ENCODE peak calls at places on chromosomes 13 and 19, in seven cellular contexts. C, E, O, J, N, Y and H are unnamed samples.

GRCh38 chr13:112642061-112642460 is 47.8 kb upstream of the ATP11A start:
- DNase-seq in N (no peak), Y (no peak), O (no peak), C (no peak), E (no peak), J (no peak), H (no peak)

GRCh38 chr19:2691951-2692350 is 10.5 kb downstream of the GNG7 start:
- DNase-seq in Y (no peak), N (no peak), J (no peak), O (no peak), C (no peak), E (no peak), H (no peak)

GRCh38 chr19:5947435-5947834 is 30.5 kb downstream of the RANBP3 start:
- DNase-seq in J (no peak), Y (no peak), E (peak; percentile 86), C (peak; percentile 94), O (peak; percentile 57), N (peak; percentile 80), H (no peak)

GRCh38 chr19:48878219-48879024 is 6.2 kb downstream of the PPP1R15A start:
- DNase-seq in O (peak; percentile 54), J (peak; percentile 69), Y (no peak), N (peak; percentile 63), E (peak; percentile 97), C (peak; percentile 61), H (no peak)

GRCh38 chr13:28002886-28003698 is 14.6 kb upstream of the URAD start:
- DNase-seq in N (no peak), C (no peak), Y (no peak), O (no peak), E (no peak), J (no peak), H (no peak)

GRCh38 chr13:57666131-57666530 is 34.6 kb downstream of the PCDH17 start:
- DNase-seq in J (no peak), N (no peak), E (no peak), C (no peak), O (no peak), Y (no peak), H (no peak)

GRCh38 chr19:40144151-40144550 is 47.1 kb upstream of the MAP3K10 start:
- DNase-seq in Y (no peak), C (no peak), O (no peak), E (no peak), J (no peak), N (no peak), H (no peak)

GRCh38 chr13:114112826-114113322 is 19.5 kb downstream of the RASA3 start:
- DNase-seq in N (no peak), Y (no peak), O (no peak), C (no peak), J (peak; percentile 22), E (no peak), H (no peak)

GRCh38 chr13:32861304-32861703 is 154.9 kb upstream of the KL start:
- DNase-seq in J (no peak), E (no peak), O (no peak), Y (no peak), C (no peak), N (no peak), H (no peak)

GRCh38 chr19:1856345-1856697 is 7.1 kb downstream of the KLF16 start:
- DNase-seq in O (no peak), N (no peak), J (no peak), E (no peak), C (no peak), Y (no peak), H (no peak)

GRCh38 chr19:49119411-49120324 is at the start of gene PPFIA3:
- DNase-seq in J (peak; percentile 55), E (peak; percentile 68), Y (no peak), N (peak; percentile 51), O (peak; percentile 38), C (peak; percentile 69), H (no peak)

GRCh38 chr13:63636231-63636993 is 2220.8 kb upstream of the PCDH20 start:
- DNase-seq in N (peak; percentile 14), C (peak; percentile 42), O (no peak), J (no peak), E (peak; percentile 0), Y (peak; percentile 2), H (no peak)

DNA sequence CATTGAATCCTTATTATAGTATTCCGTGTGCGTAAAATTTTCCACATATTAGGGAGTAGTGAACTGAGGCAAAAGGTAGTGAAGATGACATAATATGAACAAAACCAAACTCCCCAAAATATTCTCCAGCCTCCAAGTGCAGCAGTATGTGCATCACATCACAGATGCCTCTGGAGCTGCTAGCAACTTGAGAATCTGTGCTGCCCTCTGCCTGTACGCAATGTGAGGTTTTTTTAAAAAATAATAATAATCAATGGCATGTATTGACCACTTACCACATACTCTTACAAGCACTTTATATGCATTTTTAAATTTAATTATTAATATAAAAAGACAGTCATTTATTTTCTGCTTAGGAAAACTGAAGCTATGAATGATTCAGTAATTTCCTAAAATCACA is 583.0 kb upstream of the SPRY2 start:
- DNase-seq in O (no peak), E (peak; percentile 31), N (peak; percentile 62), C (peak; percentile 36), J (no peak), Y (no peak), H (no peak)
- TF ChIP-seq CTCF in O (peak; percentile 19), E (no peak), N (peak; percentile 46), C (peak; percentile 53), J (peak; percentile 42), Y (no peak), H (no peak)

GRCh38 chr19:11164879-11165406 is 9.4 kb upstream of the SPC24 start:
- DNase-seq in O (no peak), E (peak; percentile 99), N (peak; percentile 93), C (peak; percentile 23), J (no peak), Y (no peak), H (no peak)

GRCh38 chr19:11165486-11166030 is 10.0 kb upstream of the SPC24 start:
- DNase-seq in E (peak; percentile 49), J (no peak), O (no peak), N (no peak), Y (no peak), C (no peak), H (no peak)

GRCh38 chr19:11166281-11167142 is 10.9 kb upstream of the SPC24 start:
- DNase-seq in Y (no peak), E (peak; percentile 80), J (no peak), C (no peak), O (no peak), N (peak; percentile 50), H (no peak)

GRCh38 chr19:11160119-11160768 is 4.7 kb upstream of the SPC24 start:
- DNase-seq in J (no peak), C (peak; percentile 71), O (no peak), E (peak; percentile 87), Y (no peak), N (peak; percentile 83), H (no peak)

GRCh38 chr19:11164278-11164677 is 8.7 kb upstream of the SPC24 start:
- DNase-seq in J (no peak), O (no peak), Y (no peak), N (no peak), E (peak; percentile 43), C (no peak), H (no peak)
- H3K4me3 ChIP-seq in J (no peak overlapping the region), O (no peak overlapping the region), Y (no peak overlapping the region), N (peak overlapping the region; percentile 33), E (peak overlapping the region; percentile 6), C (no peak overlapping the region), H (no peak overlapping the region)

DNA sequence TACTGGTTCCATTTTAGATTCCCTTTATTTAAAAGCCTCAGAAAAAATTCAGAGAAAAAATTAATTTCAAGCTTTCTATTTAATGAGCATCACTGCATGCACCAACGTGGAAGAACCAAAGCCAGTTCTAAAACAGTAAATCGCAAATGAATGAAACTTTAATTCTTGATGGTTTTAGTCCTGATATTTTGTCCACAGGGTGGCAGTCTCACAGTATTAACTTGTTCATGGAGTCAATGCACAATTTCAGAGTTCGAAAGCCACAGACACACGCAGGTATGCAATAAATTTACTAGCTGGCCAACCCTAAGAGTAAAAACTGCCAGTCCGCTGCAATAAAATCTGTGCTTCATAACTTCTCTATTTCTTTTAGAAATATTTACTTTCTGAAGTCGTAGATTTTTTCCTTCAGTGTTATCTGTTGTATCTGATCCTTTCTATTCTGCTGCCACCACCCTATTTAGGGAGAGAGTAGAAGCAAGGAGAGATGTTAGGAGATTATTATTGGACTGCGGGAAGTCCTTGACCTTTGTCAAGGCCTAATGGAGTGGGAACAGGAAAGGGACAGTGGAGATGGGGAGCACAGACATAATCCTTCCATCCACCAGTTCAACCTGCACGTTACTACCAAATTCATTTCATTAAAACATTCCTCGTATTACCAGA is 7.0 kb upstream of the WBP4 start:
- DNase-seq in E (peak; percentile 65), N (peak; percentile 71), Y (peak; percentile 34), J (peak; percentile 46), O (peak; percentile 38), C (peak; percentile 78), H (no peak)
- TF ChIP-seq CTCF in E (peak; percentile 35), N (peak; percentile 47), Y (peak; percentile 47), J (peak; percentile 66), O (peak; percentile 48), C (peak; percentile 61), H (peak; percentile 53)

GRCh38 chr19:29844891-29845575 is 33.2 kb downstream of the CCNE1 start:
- DNase-seq in O (peak; percentile 86), N (peak; percentile 88), Y (peak; percentile 93), E (peak; percentile 97), C (peak; percentile 98), J (peak; percentile 98), H (peak; percentile 74)

GRCh38 chr19:29841559-29842367 is 30.0 kb downstream of the CCNE1 start:
- DNase-seq in N (no peak), O (peak; percentile 47), Y (no peak), J (peak; percentile 88), C (peak; percentile 82), E (peak; percentile 40), H (no peak)

GRCh38 chr19:29841209-29841558 is 29.4 kb downstream of the CCNE1 start:
- DNase-seq in N (no peak), C (peak; percentile 7), O (peak; percentile 5), E (no peak), J (peak; percentile 67), Y (no peak), H (no peak)

GRCh38 chr19:29842471-29843179 is 30.8 kb downstream of the CCNE1 start:
- DNase-seq in O (no peak), Y (no peak), J (no peak), N (no peak), C (no peak), E (no peak), H (no peak)

GRCh38 chr19:29843180-29844051 is 31.6 kb downstream of the CCNE1 start:
- DNase-seq in C (peak; percentile 35), O (peak; percentile 1), Y (no peak), E (peak; percentile 60), N (peak; percentile 12), J (peak; percentile 46), H (no peak)
- H3K4me3 ChIP-seq in C (peak overlapping the region; percentile 52), O (peak overlapping the region; percentile 26), Y (no peak overlapping the region), E (peak overlapping the region; percentile 26), N (peak overlapping the region; percentile 36), J (peak overlapping the region; percentile 63), H (no peak overlapping the region)

GRCh38 chr13:21741396-21741795 is 70.5 kb downstream of the FGF9 start:
- DNase-seq in Y (no peak), J (no peak), C (no peak), O (no peak), E (no peak), N (no peak), H (no peak)
- TF ChIP-seq CTCF in Y (no peak), J (no peak), C (no peak), O (no peak), E (no peak), N (no peak), H (no peak)

GRCh38 chr19:35986664-35987570 is 8.1 kb upstream of the SDHAF1 start:
- DNase-seq in O (no peak), C (no peak), N (no peak), J (no peak), Y (peak; percentile 33), E (no peak), H (no peak)
- H3K4me3 ChIP-seq in O (peak overlapping the region; percentile 20), C (peak overlapping the region; percentile 34), N (peak overlapping the region; percentile 20), J (peak overlapping the region; percentile 44), Y (peak overlapping the region; percentile 59), E (peak overlapping the region; percentile 25), H (peak overlapping the region; percentile 36)